ENCODE peak calls at places on chromosomes 1 and 21, in seven cellular contexts. H is activated CD4-positive, alpha-beta T cell treated with anti-CD3 and anti-CD28 coated beads, Interleukin-2, amount 10 ng/mL, durations not matched to agents 7 days and 5 days; W is CD8-positive, alpha-beta T cell; P is caudate nucleus; J is NCI-H1694; Y is stimulated activated CD8-positive, alpha-beta memory T cell treated with anti-CD3 and anti-CD28 coated beads, Interleukin-7, amount 100 ng/mL, for 1 hour; Q is NAMALWA. T is an unnamed sample.

GRCh38 chr21:40204956-40205355 is 337.7 kb downstream of the PCP4 start:
- DNase-seq in J (peak), W (no peak), Y (no peak), Q (no peak), H (no peak), P (no peak), T (no peak)

GRCh38 chr1:178037510-178038253 is 56.2 kb upstream of the RASAL2 start:
- DNase-seq in P (peak), Y (no peak), W (no peak), J (no peak), H (no peak), Q (no peak), T (no peak)

GRCh38 chr1:228009116-228009827 is 2.5 kb downstream of the WNT3A start:
- DNase-seq in Q (peak), P (no peak), H (peak), J (no peak), W (no peak), Y (no peak), T (peak)

GRCh38 chr1:3651939-3652537 is at the start of gene TP73:
- DNase-seq in J (no peak), Q (no peak), Y (no peak), H (no peak), W (no peak), P (no peak), T (peak)

GRCh38 chr1:189619682-189620332 is 857.9 kb downstream of the BRINP3 start:
- DNase-seq in W (no peak), P (no peak), J (no peak), Q (no peak), H (no peak), Y (no peak), T (no peak)

GRCh38 chr21:46097826-46098286 is at the start of gene COL6A2:
- DNase-seq in W (peak), Q (no peak), J (no peak), P (no peak), Y (no peak), H (peak), T (peak)

GRCh38 chr1:52305417-52306226 is 60.4 kb downstream of the CC2D1B start:
- DNase-seq in J (no peak), Q (no peak), P (no peak), H (no peak), W (no peak), Y (no peak), T (no peak)

GRCh38 chr1:219701453-219701852 is 88.5 kb upstream of the ZC3H11B start:
- DNase-seq in W (no peak), J (no peak), H (no peak), Y (no peak), P (no peak), Q (no peak), T (no peak)

GRCh38 chr1:9038881-9039760 is 12.9 kb upstream of the SLC2A7 start:
- DNase-seq in Q (no peak), J (no peak), H (no peak), W (no peak), P (no peak), Y (no peak), T (no peak)

GRCh38 chr1:167705250-167705649 is 16.5 kb upstream of the MPZL1 start:
- DNase-seq in H (no peak), Y (no peak), J (no peak), W (no peak), Q (no peak), P (no peak), T (no peak)

GRCh38 chr1:27868932-27869718 is 3.2 kb upstream of the THEMIS2 start:
- DNase-seq in Q (peak), W (peak), Y (peak), J (no peak), P (no peak), H (peak), T (peak)

GRCh38 chr1:100780826-100781225 is 61.3 kb downstream of the VCAM1 start:
- DNase-seq in P (no peak), Q (no peak), W (no peak), Y (no peak), H (no peak), J (no peak), T (no peak)

GRCh38 chr1:27548136-27548853 is 55.6 kb downstream of the AHDC1 start:
- DNase-seq in P (no peak), H (no peak), J (no peak), Q (no peak), W (no peak), Y (no peak), T (no peak)

GRCh38 chr1:247113094-247113497 is 8.9 kb upstream of the ZNF669 start:
- DNase-seq in P (no peak), Y (no peak), W (no peak), Q (no peak), J (no peak), H (no peak), T (no peak)

GRCh38 chr1:165871311-165872067 is 44.1 kb downstream of the UCK2 start:
- DNase-seq in H (peak), J (no peak), Q (peak), P (peak), W (peak), Y (peak), T (peak)

GRCh38 chr21:29233611-29234540 is 64.8 kb upstream of the BACH1 start:
- DNase-seq in W (no peak), Y (no peak), P (no peak), H (no peak), J (no peak), Q (no peak), T (peak)

GRCh38 chr1:44263191-44263944 is 50.1 kb downstream of the DMAP1 start:
- DNase-seq in W (no peak), J (no peak), P (no peak), Q (no peak), H (no peak), Y (no peak), T (no peak)

GRCh38 chr1:160618327-160618726 is 28.5 kb downstream of the SLAMF1 start:
- DNase-seq in P (no peak), H (no peak), Y (no peak), W (no peak), Q (no peak), J (no peak), T (no peak)

GRCh38 chr1:155226188-155226909 is 17.9 kb downstream of the MTX1 start:
- DNase-seq in W (peak), H (peak), P (peak), Q (peak), J (peak), Y (peak), T (peak)

GRCh38 chr1:147568551-147568950 is 27.2 kb downstream of the BCL9 start:
- DNase-seq in P (no peak), H (no peak), J (no peak), Y (no peak), Q (no peak), W (no peak), T (no peak)